ENCODE peak calls at places on chromosomes 7 and 10, in four cellular contexts. S is cardiac muscle cell, D is amniotic stem cell, B is NCI-H1694 treated with DMSO at 0.1 percent for 48 hours. R is an unnamed sample.

GRCh38 chr10:127088908-127089307 is 107.5 kb downstream of the INSYN2A start:
- DNase-seq in D (no peak), B (no peak), S (no peak), R (no peak)

GRCh38 chr10:124636271-124636993 is 107.7 kb downstream of the FAM53B start:
- DNase-seq in D (no peak), B (no peak), S (no peak), R (peak)

GRCh38 chr10:97522937-97523336 is 24.2 kb downstream of the UBTD1 start:
- DNase-seq in B (no peak), D (no peak), S (no peak), R (no peak)

GRCh38 chr7:142632291-142633134 is 116.8 kb upstream of the PRSS1 start:
- DNase-seq in S (peak), D (peak), B (peak), R (peak)

GRCh38 chr10:8731415-8732110 is 677.1 kb downstream of the GATA3 start:
- DNase-seq in B (no peak), D (no peak), S (no peak), R (no peak)

GRCh38 chr7:41045556-41046123 is 657.2 kb downstream of the INHBA start:
- DNase-seq in B (peak), D (no peak), S (no peak), R (no peak)

GRCh38 chr7:14837216-14837615 is 65.3 kb downstream of the DGKB start:
- DNase-seq in S (no peak), D (no peak), B (no peak), R (no peak)

GRCh38 chr10:8404721-8405120 is 350.2 kb downstream of the GATA3 start:
- DNase-seq in S (no peak), D (no peak), B (no peak), R (no peak)

GRCh38 chr7:351256-351655 is 61.3 kb downstream of the FOXL3 start:
- DNase-seq in D (no peak), S (no peak), B (no peak), R (peak)

R was measured in activated T-cell treated with anti-CD3 and anti-CD28 coated beads, Interleukin-2, amount 50 U/mL, for 1 hour.